ENCODE peak calls at places on chromosomes 12 and 14, in nine cellular contexts. I is colonic mucosa, Q is PC-3, E is GM10248, L is HFF-Myc, H is psoas muscle, K is mucosa of descending colon, C is AG04450, S is left ventricle myocardium inferior. N is an unnamed sample.

GRCh38 chr12:3132636-3133409 is 55.6 kb downstream of the TSPAN9 start:
- DNase-seq in S (peak), L (no peak), Q (no peak), E (no peak), K (no peak), C (peak), H (no peak), I (no peak), N (no peak)

GRCh38 chr14:36478782-36479181 is 41.2 kb downstream of the NKX2-1 start:
- DNase-seq in H (no peak), C (no peak), E (no peak), K (no peak), L (no peak), I (no peak), Q (peak), S (no peak), N (no peak)

GRCh38 chr14:29705801-29706200 is 221.8 kb downstream of the PRKD1 start:
- DNase-seq in H (no peak), I (no peak), L (no peak), C (no peak), K (no peak), Q (no peak), E (no peak), S (no peak), N (no peak)

GRCh38 chr12:127260959-127261358 is 1006.0 kb upstream of the TMEM132C start:
- DNase-seq in I (no peak), L (no peak), Q (no peak), S (no peak), K (no peak), C (no peak), E (no peak), H (no peak), N (no peak)

GRCh38 chr14:101441710-101442109 is 119.6 kb upstream of the DIO3 start:
- DNase-seq in I (no peak), H (no peak), C (no peak), S (no peak), E (no peak), Q (no peak), K (no peak), L (no peak), N (no peak)

GRCh38 chr14:94051779-94052178 is 25.6 kb downstream of the OTUB2 start:
- DNase-seq in Q (no peak), K (no peak), C (no peak), E (no peak), S (no peak), H (no peak), I (no peak), L (no peak), N (no peak)

GRCh38 chr12:19154696-19155095 is 25.2 kb downstream of the PLEKHA5 start:
- DNase-seq in I (no peak), C (no peak), L (no peak), K (no peak), S (no peak), E (no peak), H (no peak), Q (no peak), N (no peak)

GRCh38 chr12:113340061-113340460 is 5.2 kb upstream of the SLC8B1 start:
- DNase-seq in K (no peak), L (no peak), E (no peak), H (no peak), I (no peak), Q (no peak), C (no peak), S (no peak), N (no peak)

GRCh38 chr14:31543969-31544799 is 17.0 kb upstream of the NUBPL start:
- DNase-seq in L (no peak), Q (peak), I (no peak), C (no peak), K (no peak), H (no peak), E (no peak), S (no peak), N (no peak)

GRCh38 chr14:100955201-100955600 is 51.7 kb upstream of the RTL1 start:
- DNase-seq in H (no peak), I (no peak), Q (peak), S (no peak), E (no peak), K (no peak), C (peak), L (no peak), N (no peak)

GRCh38 chr14:104822821-104823615 is 22.1 kb downstream of the ZBTB42 start:
- DNase-seq in I (peak), H (no peak), S (no peak), K (no peak), Q (no peak), E (no peak), C (no peak), L (no peak), N (no peak)

GRCh38 chr12:89278169-89278568 is 74.1 kb downstream of the DUSP6 start:
- DNase-seq in K (no peak), E (no peak), Q (no peak), C (no peak), I (no peak), L (no peak), S (no peak), H (no peak), N (no peak)

GRCh38 chr14:22221508-22221907 is 367.5 kb downstream of the DAD1 start:
- DNase-seq in L (no peak), S (no peak), Q (peak), K (no peak), C (no peak), I (no peak), H (no peak), E (no peak), N (no peak)

GRCh38 chr14:21093769-21094681 is 4.4 kb downstream of the ZNF219 start:
- DNase-seq in I (peak), C (no peak), S (no peak), H (no peak), E (no peak), L (no peak), Q (no peak), K (no peak), N (no peak)

GRCh38 chr12:81337891-81338290 is 260.0 kb downstream of the ACSS3 start:
- DNase-seq in Q (no peak), K (no peak), H (no peak), S (no peak), I (no peak), C (no peak), E (no peak), L (no peak), N (no peak)

GRCh38 chr14:44658389-44658696 is 151.3 kb upstream of the FSCB start:
- DNase-seq in L (no peak), Q (no peak), I (no peak), S (no peak), K (no peak), E (no peak), C (no peak), H (no peak), N (no peak)

GRCh38 chr14:44652640-44653039 is 145.6 kb upstream of the FSCB start:
- DNase-seq in H (no peak), L (no peak), K (no peak), C (no peak), Q (no peak), I (no peak), E (no peak), S (no peak), N (no peak)

GRCh38 chr14:44662250-44662891 is 155.3 kb upstream of the FSCB start:
- DNase-seq in Q (no peak), S (no peak), E (no peak), I (no peak), H (no peak), C (no peak), K (no peak), L (no peak), N (no peak)

GRCh38 chr14:44657153-44657552 is 150.1 kb upstream of the FSCB start:
- DNase-seq in I (no peak), K (no peak), E (no peak), Q (no peak), H (no peak), L (no peak), C (no peak), S (no peak), N (no peak)

GRCh38 chr14:44657688-44658388 is 150.8 kb upstream of the FSCB start:
- DNase-seq in L (no peak), I (no peak), H (no peak), S (no peak), E (no peak), Q (peak), C (no peak), K (no peak), N (no peak)
- TF ChIP-seq CTCF in L (no peak), I (peak), H (no peak), S (peak), E (no peak), Q (peak), C (peak), K (no peak), N (peak)

GRCh38 chr12:739349-739748 is 13.0 kb upstream of the WNK1 start:
- DNase-seq in K (no peak), L (no peak), I (no peak), Q (no peak), E (no peak), C (no peak), S (no peak), H (no peak), N (no peak)

GRCh38 chr12:740921-741320 is 11.5 kb upstream of the WNK1 start:
- DNase-seq in C (no peak), E (no peak), L (no peak), K (no peak), I (no peak), H (no peak), S (no peak), Q (no peak), N (no peak)

GRCh38 chr12:737117-737739 is 15.2 kb upstream of the WNK1 start:
- DNase-seq in K (no peak), Q (no peak), S (no peak), E (no peak), C (no peak), I (no peak), H (no peak), L (no peak), N (no peak)

GRCh38 chr12:738712-739111 is 13.7 kb upstream of the WNK1 start:
- DNase-seq in E (no peak), Q (no peak), I (no peak), C (no peak), H (no peak), S (no peak), L (no peak), K (no peak), N (no peak)
- TF ChIP-seq CTCF in E (no peak), Q (no peak), I (no peak), C (no peak), H (no peak), S (no peak), L (no peak), K (no peak), N (no peak)

GRCh38 chr12:15151141-15152091 is 69.8 kb downstream of the RERG start:
- DNase-seq in K (no peak), S (no peak), E (no peak), L (no peak), I (no peak), Q (peak), H (no peak), C (no peak), N (no peak)

GRCh38 chr12:15155271-15155670 is 65.9 kb downstream of the RERG start:
- DNase-seq in E (no peak), Q (no peak), L (no peak), H (no peak), K (no peak), S (no peak), C (no peak), I (no peak), N (no peak)

GRCh38 chr12:15152864-15153263 is 68.4 kb downstream of the RERG start:
- DNase-seq in L (no peak), Q (peak), K (no peak), S (no peak), I (no peak), E (no peak), H (no peak), C (no peak), N (no peak)

GRCh38 chr12:15154108-15154507 is 67.1 kb downstream of the RERG start:
- DNase-seq in Q (no peak), C (no peak), I (no peak), L (no peak), H (no peak), S (no peak), K (no peak), E (no peak), N (no peak)

DNA sequence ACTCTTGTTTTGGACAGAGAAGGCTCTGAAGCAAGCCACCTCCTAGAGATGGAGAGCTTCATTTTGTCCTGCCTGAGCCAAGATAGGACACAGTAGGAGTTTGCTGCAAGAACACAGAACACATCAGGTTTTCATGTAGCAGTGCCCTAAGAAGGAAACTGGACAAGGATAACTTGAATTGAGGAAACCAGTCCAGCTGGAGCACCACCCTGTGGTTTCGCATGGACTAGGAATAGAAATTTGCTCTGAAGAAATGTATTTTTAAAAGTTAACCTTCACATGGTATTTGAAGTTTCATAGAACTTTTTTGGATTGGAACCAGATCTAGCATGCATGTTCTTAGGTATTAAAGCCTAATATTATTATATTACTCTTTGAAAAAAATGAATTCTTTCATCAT is 68.8 kb downstream of the RERG start:
- DNase-seq in L (no peak), S (no peak), E (no peak), K (no peak), I (no peak), Q (peak), H (peak), C (no peak), N (no peak)
- TF ChIP-seq CTCF in L (peak), S (peak), E (no peak), K (no peak), I (no peak), Q (no peak), H (peak), C (peak), N (peak)

GRCh38 chr12:6367065-6367968 is 8.0 kb downstream of the SCNN1A start:
- DNase-seq in Q (peak), I (peak), L (no peak), S (no peak), H (no peak), K (peak), E (peak), C (no peak), N (no peak)
- TF ChIP-seq CTCF in Q (peak), I (no peak), L (peak), S (peak), H (peak), K (no peak), E (peak), C (peak), N (no peak)

N was measured in progenitor cell of endocrine pancreas.